ENCODE peak calls at places on chromosomes 4 and X, in six cellular contexts. Y, L, S, A, D and T are unnamed samples.

GRCh38 chr4:2163311-2163821 is 78.6 kb downstream of the HAUS3 start:
- DNase-seq in D (no peak), L (no peak), Y (no peak), A (no peak), S (no peak), T (no peak)

GRCh38 chr4:179755322-179755721 is 2313.1 kb upstream of the AGA start:
- DNase-seq in D (no peak), A (no peak), Y (no peak), S (no peak), L (no peak), T (no peak)

GRCh38 chr4:23959401-23960148 is 69.7 kb upstream of the PPARGC1A start:
- DNase-seq in S (no peak), Y (no peak), A (no peak), D (no peak), L (no peak), T (no peak)

GRCh38 chrX:129659861-129660260 is 5.1 kb upstream of the APLN start:
- DNase-seq in Y (no peak), D (no peak), A (no peak), L (no peak), S (no peak), T (no peak)

GRCh38 chrX:55490974-55491373 is 1.3 kb upstream of the USP51 start:
- DNase-seq in A (no peak), D (no peak), Y (no peak), L (no peak), S (no peak), T (no peak)

GRCh38 chr4:94504545-94504944 is 52.8 kb downstream of the PDLIM5 start:
- DNase-seq in L (no peak), Y (no peak), A (no peak), D (no peak), S (no peak), T (no peak)

GRCh38 chrX:47878198-47878597 is 41.5 kb downstream of the ZNF81 start:
- DNase-seq in S (no peak), A (no peak), Y (no peak), L (no peak), D (no peak), T (no peak)

GRCh38 chr4:1416948-1417260 is 10.7 kb upstream of the NKX1-1 start:
- DNase-seq in L (no peak), A (no peak), D (no peak), S (no peak), Y (no peak), T (no peak)

GRCh38 chr4:132297346-132297745 is 851.7 kb upstream of the PCDH10 start:
- DNase-seq in A (no peak), Y (no peak), L (no peak), D (no peak), S (no peak), T (no peak)

GRCh38 chr4:23333946-23334878 is 555.6 kb downstream of the PPARGC1A start:
- DNase-seq in A (no peak), S (no peak), Y (no peak), L (no peak), D (peak; percentile 75), T (peak; percentile 31)

GRCh38 chr4:21901831-21902230 is 46.7 kb downstream of the KCNIP4 start:
- DNase-seq in Y (no peak), S (no peak), D (no peak), L (no peak), A (no peak), T (no peak)

GRCh38 chr4:682490-683172 is 6.3 kb downstream of the SLC49A3 start:
- DNase-seq in S (no peak), A (no peak), L (no peak), D (no peak), Y (no peak), T (no peak)

GRCh38 chrX:38192007-38192625 is 28.6 kb downstream of the SRPX start:
- DNase-seq in A (no peak), L (peak; percentile 10), S (no peak), Y (no peak), D (no peak), T (no peak)

GRCh38 chr4:5010984-5011383 is 8.3 kb downstream of the CYTL1 start:
- DNase-seq in L (no peak), A (no peak), Y (no peak), S (no peak), D (no peak), T (no peak)

GRCh38 chr4:5280845-5281244 is 229.6 kb downstream of the STK32B start:
- DNase-seq in S (no peak), D (no peak), L (no peak), Y (no peak), A (no peak), T (no peak)

GRCh38 chr4:26609868-26610267 is 26.0 kb downstream of the TBC1D19 start:
- DNase-seq in L (no peak), A (no peak), Y (no peak), S (no peak), D (no peak), T (no peak)

GRCh38 chr4:17490575-17491059 is 21.3 kb downstream of the QDPR start:
- DNase-seq in D (no peak), Y (no peak), A (no peak), L (no peak), S (peak; percentile 88), T (no peak)

GRCh38 chr4:48388504-48389154 is 47.3 kb downstream of the SLAIN2 start:
- DNase-seq in S (no peak), A (no peak), Y (no peak), D (no peak), L (no peak), T (no peak)

GRCh38 chrX:118495958-118496762 is 545 bp downstream of the DOCK11 start:
- DNase-seq in S (no peak), L (peak; percentile 15), Y (peak; percentile 58), A (no peak), D (no peak), T (peak; percentile 58)

GRCh38 chr4:73248416-73248815 is 10.2 kb downstream of the ANKRD17 start:
- DNase-seq in S (no peak), D (no peak), L (no peak), Y (no peak), A (no peak), T (no peak)

GRCh38 chr4:73244941-73245601 is 13.5 kb downstream of the ANKRD17 start:
- DNase-seq in Y (no peak), D (no peak), A (no peak), S (no peak), L (no peak), T (no peak)

GRCh38 chr4:73248821-73249220 is 9.8 kb downstream of the ANKRD17 start:
- DNase-seq in S (no peak), D (no peak), A (no peak), L (no peak), Y (no peak), T (no peak)

GRCh38 chr4:73250642-73251041 is 8.0 kb downstream of the ANKRD17 start:
- DNase-seq in L (no peak), Y (no peak), D (no peak), S (no peak), A (no peak), T (no peak)

DNA sequence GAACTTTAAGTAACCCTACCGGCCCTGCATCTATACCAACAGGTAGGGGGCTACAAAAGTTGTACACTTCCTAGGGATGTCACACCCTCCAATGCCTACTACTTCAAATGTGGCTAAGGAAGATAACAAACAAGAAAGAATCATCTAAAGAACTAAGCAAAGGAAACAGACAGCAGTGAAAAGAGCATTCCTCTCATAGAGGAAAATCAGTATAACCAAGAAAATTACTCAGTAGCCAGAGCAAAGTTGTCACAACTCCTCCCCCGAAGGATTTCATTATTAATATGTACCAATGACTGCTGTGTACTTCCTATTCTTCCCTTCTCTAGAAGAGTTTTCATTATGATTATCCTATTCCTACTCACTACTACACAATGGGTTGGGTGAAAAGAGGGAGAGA is 12.6 kb downstream of the ANKRD17 start:
- DNase-seq in A (no peak), D (no peak), Y (no peak), S (no peak), L (no peak), T (no peak)
- TF ChIP-seq CTCF in A (no peak), D (no peak), Y (no peak), S (no peak), L (no peak), T (no peak)

DNA sequence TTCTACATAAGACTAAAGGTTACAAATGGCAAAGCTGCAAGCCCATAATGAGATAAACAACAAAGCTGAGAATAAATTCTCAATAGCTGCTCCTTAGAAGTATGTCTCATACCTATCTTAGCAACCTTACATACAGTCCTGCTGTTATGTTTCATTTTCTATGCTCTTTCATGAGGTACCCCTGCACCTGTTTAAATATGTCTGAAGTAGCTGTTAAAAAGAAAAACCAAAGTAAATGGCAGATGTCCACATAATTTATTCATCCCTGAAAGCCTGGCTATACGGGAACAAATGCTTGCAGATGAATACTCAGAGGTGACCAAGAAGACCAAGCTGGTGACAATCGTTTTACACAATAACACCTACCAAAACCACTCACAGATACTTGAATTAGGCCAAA is 22.5 kb downstream of the PPA2 start:
- DNase-seq in D (no peak), A (no peak), L (no peak), S (no peak), Y (no peak), T (no peak)
- TF ChIP-seq CTCF in D (no peak), A (no peak), L (no peak), S (no peak), Y (no peak), T (no peak)

GRCh38 chr4:78592104-78592783 is 40.7 kb downstream of the ANXA3 start:
- DNase-seq in Y (no peak), A (no peak), S (no peak), L (peak; percentile 53), D (no peak), T (peak; percentile 12)
- TF ChIP-seq CTCF in Y (no peak), A (no peak), S (peak; percentile 41), L (peak; percentile 61), D (peak; percentile 32), T (peak; percentile 27)

GRCh38 chr4:148058160-148058859 is 326.4 kb downstream of the ARHGAP10 start:
- DNase-seq in L (no peak), A (no peak), Y (no peak), S (no peak), D (no peak), T (no peak)

GRCh38 chr4:148054275-148054674 is 322.4 kb downstream of the ARHGAP10 start:
- DNase-seq in Y (no peak), S (no peak), L (no peak), D (no peak), A (no peak), T (no peak)

GRCh38 chr4:148055844-148056243 is 324.0 kb downstream of the ARHGAP10 start:
- DNase-seq in S (no peak), Y (no peak), L (no peak), D (no peak), A (no peak), T (no peak)

GRCh38 chr4:148057425-148058020 is 325.6 kb downstream of the ARHGAP10 start:
- DNase-seq in A (no peak), D (no peak), Y (no peak), S (no peak), L (no peak), T (no peak)

DNA sequence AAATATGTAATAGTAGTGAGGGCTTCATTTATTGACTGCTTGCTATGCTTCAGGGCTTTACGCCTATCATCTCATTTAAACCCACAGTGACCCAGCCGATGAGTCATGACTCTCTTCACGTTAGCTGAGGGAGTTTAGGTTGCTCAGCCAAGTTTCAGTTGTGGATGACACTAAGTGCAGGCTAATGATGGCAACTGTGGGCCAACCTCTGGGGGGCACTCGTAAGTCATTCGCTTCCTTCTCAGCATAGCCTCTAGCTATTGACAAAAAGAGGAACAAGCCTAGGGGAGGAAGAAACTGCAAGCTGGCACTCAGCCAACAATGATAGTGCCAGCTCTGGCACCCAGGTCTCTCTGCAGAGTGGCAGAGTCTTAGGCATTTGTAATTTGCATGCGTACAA is 325.0 kb downstream of the ARHGAP10 start:
- DNase-seq in Y (peak; percentile 53), A (peak; percentile 36), D (peak; percentile 69), L (no peak), S (no peak), T (peak; percentile 58)
- TF ChIP-seq CTCF in Y (peak; percentile 51), A (no peak), D (peak; percentile 69), L (no peak), S (no peak), T (peak; percentile 61)

GRCh38 chrX:413322-414201 is 26.9 kb upstream of the PPP2R3B start:
- DNase-seq in L (peak; percentile 30), D (no peak), Y (no peak), S (no peak), A (no peak), T (no peak)
- TF ChIP-seq CTCF in L (no peak), D (no peak), Y (no peak), S (no peak), A (no peak), T (no peak)